ENCODE peak calls at places on chromosomes 13 and 19, in six cellular contexts. M, B, Q, T, R and L are unnamed samples.

GRCh38 chr13:44218501-44219240 is 155.0 kb upstream of the SERP2 start:
- DNase-seq in T (peak; percentile 25), Q (no peak), R (no peak), B (no peak), M (no peak), L (no peak)

GRCh38 chr13:44237276-44237767 is 136.3 kb upstream of the SERP2 start:
- DNase-seq in R (peak; percentile 85), T (no peak), B (no peak), M (peak; percentile 12), Q (no peak), L (no peak)

GRCh38 chr19:15161028-15161984 is 39.5 kb downstream of the NOTCH3 start:
- DNase-seq in T (peak; percentile 31), B (no peak), M (no peak), R (no peak), Q (peak; percentile 38), L (no peak)

GRCh38 chr19:11191273-11191755 is 6.0 kb downstream of the KANK2 start:
- DNase-seq in Q (peak; percentile 42), B (no peak), T (no peak), R (no peak), M (no peak), L (no peak)

GRCh38 chr13:51681037-51681678 is 96.9 kb downstream of the WDFY2 start:
- DNase-seq in T (no peak), R (no peak), M (no peak), B (no peak), Q (no peak), L (no peak)

GRCh38 chr13:46324976-46325375 is 62.1 kb downstream of the RUBCNL start:
- DNase-seq in B (no peak), R (no peak), T (no peak), M (no peak), Q (no peak), L (no peak)

GRCh38 chr19:55173717-55174409 is 6.2 kb downstream of the SYT5 start:
- DNase-seq in B (no peak), M (peak; percentile 40), R (peak; percentile 63), Q (peak; percentile 93), T (peak; percentile 51), L (peak; percentile 71)

GRCh38 chr19:51091126-51091525 is 8.4 kb upstream of the KLK14 start:
- DNase-seq in T (no peak), Q (no peak), R (no peak), B (no peak), M (no peak), L (no peak)